ENCODE peak calls at places on chromosomes 16 and 17, in seven cellular contexts. D is MM.1S, S is lower lobe of right lung, Q is A673, T is ascending aorta, I is AG04450, M is Peyer's patch. Z is an unnamed sample.

GRCh38 chr17:3524024-3524423 is 33.6 kb downstream of the TRPV3 start:
- DNase-seq in D (no peak), S (no peak), Q (no peak), T (peak), I (no peak), M (no peak), Z (no peak)

GRCh38 chr16:84827131-84827574 is 7.4 kb downstream of the CRISPLD2 start:
- DNase-seq in D (no peak), S (no peak), Q (no peak), T (no peak), I (no peak), M (no peak), Z (no peak)

GRCh38 chr16:69111831-69112230 is 6.4 kb downstream of the HAS3 start:
- DNase-seq in D (no peak), S (no peak), Q (no peak), T (no peak), I (no peak), M (no peak), Z (no peak)

GRCh38 chr16:66988197-66988788 is at the start of gene CES4A:
- DNase-seq in D (no peak), S (no peak), Q (no peak), T (no peak), I (peak), M (no peak), Z (peak)

GRCh38 chr17:62724398-62725146 is 83.5 kb downstream of the MARCHF10 start:
- DNase-seq in D (peak), S (no peak), Q (no peak), T (no peak), I (no peak), M (no peak), Z (no peak)

GRCh38 chr17:46873941-46874645 is 22.7 kb downstream of the WNT9B start:
- DNase-seq in D (no peak), S (no peak), Q (no peak), T (no peak), I (no peak), M (no peak), Z (no peak)

GRCh38 chr16:5428932-5429331 is 331.3 kb upstream of the EEF2KMT start:
- DNase-seq in D (no peak), S (no peak), Q (no peak), T (no peak), I (no peak), M (no peak), Z (peak)

GRCh38 chr16:84690088-84690819 is 9.5 kb upstream of the USP10 start:
- DNase-seq in D (no peak), S (no peak), Q (no peak), T (no peak), I (no peak), M (no peak), Z (no peak)

GRCh38 chr17:40841246-40841645 is 18.8 kb upstream of the KRT10 start:
- DNase-seq in D (no peak), S (no peak), Q (no peak), T (no peak), I (no peak), M (no peak), Z (no peak)

GRCh38 chr16:3171855-3172593 is 16.0 kb upstream of the OR1F1 start:
- DNase-seq in D (peak), S (peak), Q (peak), T (no peak), I (no peak), M (no peak), Z (no peak)

GRCh38 chr17:31564291-31564690 is 172.8 kb downstream of the RAB11FIP4 start:
- DNase-seq in D (no peak), S (no peak), Q (no peak), T (no peak), I (no peak), M (no peak), Z (no peak)

GRCh38 chr16:68642436-68643064 is 2.6 kb upstream of the CDH3 start:
- DNase-seq in D (no peak), S (peak), Q (peak), T (no peak), I (no peak), M (no peak), Z (no peak)

GRCh38 chr17:75308732-75309629 is 19.7 kb upstream of the SLC25A19 start:
- DNase-seq in D (no peak), S (peak), Q (no peak), T (no peak), I (no peak), M (peak), Z (no peak)

GRCh38 chr17:65855245-65855644 is 293.8 kb upstream of the AXIN2 start:
- DNase-seq in D (no peak), S (no peak), Q (no peak), T (no peak), I (no peak), M (no peak), Z (no peak)

GRCh38 chr16:69890891-69891282 is 60.2 kb upstream of the CLEC18A start:
- DNase-seq in D (no peak), S (no peak), Q (no peak), T (no peak), I (no peak), M (no peak), Z (no peak)

GRCh38 chr17:78010759-78011158 is 52.3 kb downstream of the TNRC6C start:
- DNase-seq in D (no peak), S (no peak), Q (no peak), T (no peak), I (no peak), M (no peak), Z (no peak)

GRCh38 chr17:48016112-48016511 is 21.5 kb downstream of the COPZ2 start:
- DNase-seq in D (no peak), S (peak), Q (no peak), T (no peak), I (no peak), M (no peak), Z (peak)

GRCh38 chr17:48545022-48545376 is at the start of gene HOXB2:
- DNase-seq in D (no peak), S (no peak), Q (peak), T (no peak), I (no peak), M (no peak), Z (no peak)

GRCh38 chr17:2943971-2944370 is 119.4 kb downstream of the OR1D5 start:
- DNase-seq in D (no peak), S (peak), Q (no peak), T (no peak), I (no peak), M (no peak), Z (no peak)

GRCh38 chr16:80936410-80936809 is 70.3 kb downstream of the CMC2 start:
- DNase-seq in D (no peak), S (no peak), Q (peak), T (no peak), I (no peak), M (no peak), Z (no peak)

GRCh38 chr16:49442805-49443204 is 69.2 kb downstream of the C16orf78 start:
- DNase-seq in D (no peak), S (no peak), Q (no peak), T (no peak), I (no peak), M (no peak), Z (no peak)

GRCh38 chr16:19338335-19338734 is 52.8 kb downstream of the CLEC19A start:
- DNase-seq in D (no peak), S (no peak), Q (no peak), T (no peak), I (no peak), M (no peak), Z (peak)

GRCh38 chr17:80892900-80893603 is 98.6 kb upstream of the CHMP6 start:
- DNase-seq in D (no peak), S (no peak), Q (no peak), T (no peak), I (peak), M (no peak), Z (no peak)

GRCh38 chr17:34275881-34276280 is 5.9 kb downstream of the CCL7 start:
- DNase-seq in D (no peak), S (no peak), Q (no peak), T (no peak), I (peak), M (no peak), Z (no peak)

DNA sequence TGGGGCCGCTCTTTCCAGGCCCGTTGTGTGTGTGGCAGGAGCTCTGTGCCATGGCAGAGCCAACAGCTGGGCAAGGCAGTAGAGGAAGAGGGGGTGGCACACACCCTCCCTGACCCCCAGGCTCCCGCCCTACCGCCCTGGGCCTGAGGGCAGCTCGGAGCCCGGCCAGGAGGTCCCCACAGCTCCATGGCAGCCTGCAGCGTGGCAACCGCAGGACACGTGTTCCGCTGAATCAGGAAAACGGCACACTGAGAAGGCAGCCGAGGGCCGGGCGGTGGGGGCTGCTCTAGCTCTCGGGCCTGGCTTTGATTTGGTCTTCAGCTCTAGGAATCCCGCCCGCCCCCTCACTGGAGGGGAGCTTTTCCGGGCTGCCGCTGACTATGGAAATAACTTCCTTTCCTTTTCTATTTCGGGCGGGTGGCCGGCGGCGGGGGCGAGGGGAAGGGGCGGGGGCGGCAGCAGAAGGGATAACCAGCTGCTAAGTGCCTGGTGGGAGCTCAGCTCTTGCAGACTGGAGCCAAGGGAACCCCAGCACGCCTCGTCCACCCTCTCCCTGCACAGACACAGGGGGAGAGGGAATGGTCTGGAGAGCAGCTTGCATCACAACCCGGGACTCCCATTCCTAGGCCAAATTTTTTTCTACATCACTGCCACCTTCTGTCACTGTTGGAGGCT is 24.7 kb upstream of the MRPS23 start:
- DNase-seq in D (no peak), S (peak), Q (peak), T (peak), I (peak), M (no peak), Z (peak)
- H3K4me3 ChIP-seq in D (no peak), S (peak), Q (peak), T (peak), I (peak), M (peak), Z (peak)

GRCh38 chr16:88662843-88663606 is at the start of gene MVD:
- DNase-seq in D (peak), S (peak), Q (peak), T (peak), I (peak), M (peak), Z (peak)
- TF ChIP-seq CTCF in D (peak), S (no peak), Q (peak), T (no peak), I (peak), M (no peak), Z (peak)

GRCh38 chr16:87276926-87277325 is 40.3 kb downstream of the C16orf95 start:
- DNase-seq in D (no peak), S (no peak), Q (no peak), T (no peak), I (no peak), M (no peak), Z (no peak)
- H3K4me3 ChIP-seq in D (no peak), S (no peak), Q (no peak), T (no peak), I (no peak), M (no peak), Z (no peak)

DNA sequence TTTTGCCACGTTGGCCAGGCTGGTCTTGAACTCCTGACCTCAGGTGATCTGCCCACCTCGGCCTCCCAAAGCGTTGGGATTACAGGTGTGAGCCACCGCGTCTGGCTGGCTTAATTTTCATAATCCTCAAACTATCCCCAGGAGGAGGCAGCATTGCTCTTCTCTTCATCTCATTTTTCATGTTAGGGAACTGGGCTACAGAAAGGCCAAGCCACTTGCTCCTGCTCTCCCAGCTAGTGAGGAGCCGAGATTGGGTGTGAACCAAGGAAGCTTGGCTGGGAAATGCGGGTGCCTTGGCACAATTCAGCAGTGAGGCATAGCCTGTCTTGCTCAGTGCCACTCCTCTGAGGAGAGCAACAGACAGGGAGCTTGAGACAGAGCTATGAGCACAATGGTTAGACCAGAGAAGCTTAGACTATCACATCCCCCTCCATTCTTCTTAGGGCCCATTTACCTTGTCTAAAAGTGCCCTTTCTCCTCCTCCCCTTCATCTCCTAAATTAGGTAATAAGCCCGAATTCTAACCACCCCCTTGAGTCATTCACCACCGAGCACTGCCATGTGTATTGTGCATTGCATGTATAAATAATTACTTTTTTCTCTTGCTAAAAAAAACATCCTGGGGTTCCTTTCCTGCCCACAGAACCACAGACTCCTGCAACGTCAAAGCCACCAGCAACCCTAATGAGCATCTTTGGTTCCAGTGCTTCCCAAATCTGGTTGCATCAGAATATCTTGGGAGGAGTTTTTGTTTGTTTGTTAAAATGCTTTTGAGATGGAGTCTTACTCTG is 20.0 kb upstream of the KIF19 start:
- DNase-seq in D (no peak), S (no peak), Q (peak), T (no peak), I (no peak), M (no peak), Z (peak)
- TF ChIP-seq CTCF in D (no peak), S (no peak), Q (peak), T (no peak), I (no peak), M (no peak), Z (peak)

GRCh38 chr16:28923231-28923587 is 1.8 kb downstream of the RABEP2 start:
- DNase-seq in D (no peak), S (no peak), Q (no peak), T (no peak), I (no peak), M (no peak), Z (no peak)

GRCh38 chr16:28924762-28925385 is at the start of gene RABEP2:
- DNase-seq in D (peak), S (peak), Q (peak), T (peak), I (peak), M (peak), Z (peak)

GRCh38 chr16:28924399-28924761 is 658 bp downstream of the RABEP2 start:
- DNase-seq in D (no peak), S (no peak), Q (no peak), T (no peak), I (no peak), M (no peak), Z (no peak)

GRCh38 chr16:28925386-28926228 is 569 bp upstream of the RABEP2 start:
- DNase-seq in D (peak), S (peak), Q (peak), T (peak), I (no peak), M (no peak), Z (peak)

GRCh38 chr16:28923652-28924398 is 1.2 kb downstream of the RABEP2 start:
- DNase-seq in D (peak), S (no peak), Q (no peak), T (no peak), I (no peak), M (peak), Z (peak)
- H3K4me3 ChIP-seq in D (peak), S (peak), Q (peak), T (peak), I (peak), M (peak), Z (no peak)

Z was measured in WERI-Rb-1.